ENCODE peak calls at places on chromosomes 7 and 10, in ten cellular contexts. One of them, this sample, is unnamed.

GRCh38 chr10:86258488-86258887 is 108.1 kb downstream of the GRID1 start:
- DNase-seq in T-helper 9 cell: no peak
- DNase-seq in activated T-helper 9 cell treated with anti-CD3 and anti-CD28 coated beads, Interleukin-2, amount 50 U/mL, for 16 hours: no peak
- DNase-seq in astrocyte of the spinal cord: no peak
- DNase-seq in MV-4-11: no peak
- DNase-seq in OCI-LY7: no peak
- DNase-seq in activated naive CD4-positive, alpha-beta T cell treated with Interleukin-2 at 50 U/mL for 16 hours: no peak
- DNase-seq in amniotic epithelial cell: no peak
- DNase-seq in NCI-H510A treated with DMSO at 0.1 percent for 48 hours: no peak
- DNase-seq in head of caudate nucleus: peak
- DNase-seq in this sample: no peak

GRCh38 chr10:12703813-12704212 is 297.7 kb downstream of the CCDC3 start:
- DNase-seq in T-helper 9 cell: no peak
- DNase-seq in activated T-helper 9 cell treated with anti-CD3 and anti-CD28 coated beads, Interleukin-2, amount 50 U/mL, for 16 hours: no peak
- DNase-seq in astrocyte of the spinal cord: peak
- DNase-seq in MV-4-11: no peak
- DNase-seq in OCI-LY7: no peak
- DNase-seq in activated naive CD4-positive, alpha-beta T cell treated with Interleukin-2 at 50 U/mL for 16 hours: no peak
- DNase-seq in amniotic epithelial cell: peak
- DNase-seq in NCI-H510A treated with DMSO at 0.1 percent for 48 hours: no peak
- DNase-seq in head of caudate nucleus: no peak
- DNase-seq in this sample: no peak

GRCh38 chr7:127189885-127190284 is 62.9 kb downstream of the GRM8 start:
- DNase-seq in T-helper 9 cell: no peak
- DNase-seq in activated T-helper 9 cell treated with anti-CD3 and anti-CD28 coated beads, Interleukin-2, amount 50 U/mL, for 16 hours: no peak
- DNase-seq in astrocyte of the spinal cord: no peak
- DNase-seq in MV-4-11: no peak
- DNase-seq in OCI-LY7: no peak
- DNase-seq in activated naive CD4-positive, alpha-beta T cell treated with Interleukin-2 at 50 U/mL for 16 hours: no peak
- DNase-seq in amniotic epithelial cell: no peak
- DNase-seq in NCI-H510A treated with DMSO at 0.1 percent for 48 hours: peak
- DNase-seq in head of caudate nucleus: no peak
- DNase-seq in this sample: no peak

GRCh38 chr10:75021851-75022250 is 89.6 kb upstream of the SAMD8 start:
- DNase-seq in T-helper 9 cell: no peak
- DNase-seq in activated T-helper 9 cell treated with anti-CD3 and anti-CD28 coated beads, Interleukin-2, amount 50 U/mL, for 16 hours: no peak
- DNase-seq in astrocyte of the spinal cord: no peak
- DNase-seq in MV-4-11: no peak
- DNase-seq in OCI-LY7: no peak
- DNase-seq in activated naive CD4-positive, alpha-beta T cell treated with Interleukin-2 at 50 U/mL for 16 hours: no peak
- DNase-seq in amniotic epithelial cell: no peak
- DNase-seq in NCI-H510A treated with DMSO at 0.1 percent for 48 hours: peak
- DNase-seq in head of caudate nucleus: no peak
- DNase-seq in this sample: no peak

GRCh38 chr7:2609001-2609411 is 22.8 kb upstream of the TTYH3 start:
- DNase-seq in T-helper 9 cell: no peak
- DNase-seq in activated T-helper 9 cell treated with anti-CD3 and anti-CD28 coated beads, Interleukin-2, amount 50 U/mL, for 16 hours: no peak
- DNase-seq in astrocyte of the spinal cord: peak
- DNase-seq in MV-4-11: peak
- DNase-seq in OCI-LY7: peak
- DNase-seq in activated naive CD4-positive, alpha-beta T cell treated with Interleukin-2 at 50 U/mL for 16 hours: no peak
- DNase-seq in amniotic epithelial cell: peak
- DNase-seq in NCI-H510A treated with DMSO at 0.1 percent for 48 hours: no peak
- DNase-seq in head of caudate nucleus: no peak
- DNase-seq in this sample: no peak

GRCh38 chr10:72333111-72334012 is 21.4 kb downstream of the DNAJB12 start:
- DNase-seq in T-helper 9 cell: no peak
- DNase-seq in activated T-helper 9 cell treated with anti-CD3 and anti-CD28 coated beads, Interleukin-2, amount 50 U/mL, for 16 hours: no peak
- DNase-seq in astrocyte of the spinal cord: no peak
- DNase-seq in MV-4-11: no peak
- DNase-seq in OCI-LY7: no peak
- DNase-seq in activated naive CD4-positive, alpha-beta T cell treated with Interleukin-2 at 50 U/mL for 16 hours: no peak
- DNase-seq in amniotic epithelial cell: no peak
- DNase-seq in NCI-H510A treated with DMSO at 0.1 percent for 48 hours: no peak
- DNase-seq in head of caudate nucleus: no peak
- DNase-seq in this sample: no peak

GRCh38 chr10:114042895-114043531 is 653 bp upstream of the ADRB1 start:
- DNase-seq in T-helper 9 cell: no peak
- DNase-seq in activated T-helper 9 cell treated with anti-CD3 and anti-CD28 coated beads, Interleukin-2, amount 50 U/mL, for 16 hours: no peak
- DNase-seq in astrocyte of the spinal cord: peak
- DNase-seq in MV-4-11: peak
- DNase-seq in OCI-LY7: peak
- DNase-seq in activated naive CD4-positive, alpha-beta T cell treated with Interleukin-2 at 50 U/mL for 16 hours: no peak
- DNase-seq in amniotic epithelial cell: no peak
- DNase-seq in NCI-H510A treated with DMSO at 0.1 percent for 48 hours: peak
- DNase-seq in head of caudate nucleus: peak
- DNase-seq in this sample: no peak

GRCh38 chr7:19413444-19413965 is 268.3 kb upstream of the FERD3L start:
- DNase-seq in T-helper 9 cell: no peak
- DNase-seq in activated T-helper 9 cell treated with anti-CD3 and anti-CD28 coated beads, Interleukin-2, amount 50 U/mL, for 16 hours: no peak
- DNase-seq in astrocyte of the spinal cord: peak
- DNase-seq in MV-4-11: no peak
- DNase-seq in OCI-LY7: no peak
- DNase-seq in activated naive CD4-positive, alpha-beta T cell treated with Interleukin-2 at 50 U/mL for 16 hours: no peak
- DNase-seq in amniotic epithelial cell: no peak
- DNase-seq in NCI-H510A treated with DMSO at 0.1 percent for 48 hours: no peak
- DNase-seq in head of caudate nucleus: no peak
- DNase-seq in this sample: no peak